ENCODE peak calls at places on chromosomes 7 and 10, in four cellular contexts. One of them, this sample, is unnamed.
A peak's percentile ranks its signal among the peaks of the same experiment; 100 is the strongest.

GRCh38 chr7:1979591-1980560 is 252.9 kb downstream of the MAD1L1 start:
- DNase-seq in uterus: no peak
- DNase-seq in adrenal gland: no peak
- DNase-seq in GM23338: peak; percentile 47
- DNase-seq in this sample: peak; percentile 71

GRCh38 chr7:142385528-142386340 is 127.9 kb upstream of the PRSS58 start:
- DNase-seq in uterus: no peak
- DNase-seq in adrenal gland: peak; percentile 21
- DNase-seq in GM23338: peak; percentile 78
- DNase-seq in this sample: peak; percentile 83

GRCh38 chr10:127227027-127227426 is 30.6 kb upstream of the INSYN2A start:
- DNase-seq in uterus: no peak
- DNase-seq in adrenal gland: no peak
- DNase-seq in GM23338: no peak
- DNase-seq in this sample: no peak

GRCh38 chr10:132858121-132859081 is 72.5 kb upstream of the NKX6-2 start:
- DNase-seq in uterus: peak; percentile 11
- DNase-seq in adrenal gland: no peak
- DNase-seq in GM23338: peak; percentile 24
- DNase-seq in this sample: no peak

GRCh38 chr10:124428207-124428777 is 9.6 kb upstream of the OAT start:
- DNase-seq in uterus: no peak
- DNase-seq in adrenal gland: no peak
- DNase-seq in GM23338: no peak
- DNase-seq in this sample: no peak

GRCh38 chr10:88086187-88086954 is 222.9 kb downstream of the PTEN start:
- DNase-seq in uterus: no peak
- DNase-seq in adrenal gland: no peak
- DNase-seq in GM23338: no peak
- DNase-seq in this sample: peak; percentile 38

GRCh38 chr7:41576176-41576575 is 126.7 kb downstream of the INHBA start:
- DNase-seq in uterus: no peak
- DNase-seq in adrenal gland: peak; percentile 17
- DNase-seq in GM23338: no peak
- DNase-seq in this sample: peak; percentile 46

GRCh38 chr7:148572067-148572522 is 18.5 kb upstream of the C7orf33 start:
- DNase-seq in uterus: no peak
- DNase-seq in adrenal gland: no peak
- DNase-seq in GM23338: peak; percentile 30
- DNase-seq in this sample: no peak

GRCh38 chr7:123724725-123725381 is 23.9 kb downstream of the WASL start:
- DNase-seq in uterus: no peak
- DNase-seq in adrenal gland: no peak
- DNase-seq in GM23338: no peak
- DNase-seq in this sample: no peak

GRCh38 chr10:131751827-131752775 is 148.7 kb upstream of the PPP2R2D start:
- DNase-seq in uterus: no peak
- DNase-seq in adrenal gland: no peak
- DNase-seq in GM23338: peak; percentile 22
- DNase-seq in this sample: no peak

GRCh38 chr10:14749051-14749809 is 25.5 kb downstream of the FAM107B start:
- DNase-seq in uterus: no peak
- DNase-seq in adrenal gland: peak; percentile 38
- DNase-seq in GM23338: no peak
- DNase-seq in this sample: no peak

DNA sequence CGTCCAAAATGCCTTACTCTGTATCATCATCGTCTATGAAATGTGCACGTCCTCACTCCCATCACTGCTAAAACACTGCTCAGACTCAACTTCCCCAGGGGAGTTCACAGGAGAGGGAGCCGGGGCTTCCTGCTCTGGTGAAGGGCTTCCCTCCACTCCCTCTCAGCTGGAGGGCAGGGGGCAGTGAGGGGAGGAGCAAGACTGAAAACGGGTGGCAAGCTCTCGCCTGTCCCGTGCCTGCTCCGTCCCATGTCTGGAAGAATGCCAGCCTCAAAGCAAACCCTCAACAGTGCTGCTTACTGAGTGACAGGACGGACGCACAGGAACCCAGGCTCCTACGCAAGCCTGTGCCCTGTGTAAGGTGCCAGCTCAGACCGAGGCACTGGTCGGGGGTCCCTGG is 25.1 kb downstream of the PRKAG2 start:
- DNase-seq in uterus: no peak
- DNase-seq in adrenal gland: peak; percentile 25
- DNase-seq in GM23338: no peak
- DNase-seq in this sample: peak; percentile 10
- H3K4me3 ChIP-seq in uterus: no peak overlapping the region
- H3K4me3 ChIP-seq in adrenal gland: no peak overlapping the region
- H3K4me3 ChIP-seq in GM23338: no peak overlapping the region
- H3K4me3 ChIP-seq in this sample: no peak overlapping the region

GRCh38 chr10:59970396-59971368 is 64.3 kb upstream of the CCDC6 start:
- DNase-seq in uterus: no peak
- DNase-seq in adrenal gland: no peak
- DNase-seq in GM23338: peak; percentile 71
- DNase-seq in this sample: no peak
- TF ChIP-seq CTCF in uterus: no peak
- TF ChIP-seq CTCF in adrenal gland: no peak
- TF ChIP-seq CTCF in GM23338: peak; percentile 62
- TF ChIP-seq CTCF in this sample: no peak

GRCh38 chr7:94303736-94304135 is 91.0 kb upstream of the COL1A2 start:
- DNase-seq in uterus: peak; percentile 61
- DNase-seq in adrenal gland: no peak
- DNase-seq in GM23338: no peak
- DNase-seq in this sample: no peak
- H3K4me3 ChIP-seq in uterus: no peak overlapping the region
- H3K4me3 ChIP-seq in adrenal gland: no peak overlapping the region
- H3K4me3 ChIP-seq in GM23338: no peak overlapping the region
- H3K4me3 ChIP-seq in this sample: no peak overlapping the region

GRCh38 chr7:90777075-90777864 is 181.1 kb downstream of the CDK14 start:
- DNase-seq in uterus: peak; percentile 25
- DNase-seq in adrenal gland: no peak
- DNase-seq in GM23338: no peak
- DNase-seq in this sample: no peak

GRCh38 chr7:90773269-90773668 is 177.1 kb downstream of the CDK14 start:
- DNase-seq in uterus: no peak
- DNase-seq in adrenal gland: no peak
- DNase-seq in GM23338: no peak
- DNase-seq in this sample: no peak

GRCh38 chr7:90772410-90772809 is 176.3 kb downstream of the CDK14 start:
- DNase-seq in uterus: no peak
- DNase-seq in adrenal gland: no peak
- DNase-seq in GM23338: no peak
- DNase-seq in this sample: no peak

GRCh38 chr7:90771281-90771680 is 175.2 kb downstream of the CDK14 start:
- DNase-seq in uterus: no peak
- DNase-seq in adrenal gland: no peak
- DNase-seq in GM23338: no peak
- DNase-seq in this sample: peak; percentile 13

GRCh38 chr7:90775383-90775965 is 179.4 kb downstream of the CDK14 start:
- DNase-seq in uterus: no peak
- DNase-seq in adrenal gland: no peak
- DNase-seq in GM23338: no peak
- DNase-seq in this sample: no peak
- TF ChIP-seq CTCF in uterus: no peak
- TF ChIP-seq CTCF in adrenal gland: no peak
- TF ChIP-seq CTCF in GM23338: no peak
- TF ChIP-seq CTCF in this sample: no peak

DNA sequence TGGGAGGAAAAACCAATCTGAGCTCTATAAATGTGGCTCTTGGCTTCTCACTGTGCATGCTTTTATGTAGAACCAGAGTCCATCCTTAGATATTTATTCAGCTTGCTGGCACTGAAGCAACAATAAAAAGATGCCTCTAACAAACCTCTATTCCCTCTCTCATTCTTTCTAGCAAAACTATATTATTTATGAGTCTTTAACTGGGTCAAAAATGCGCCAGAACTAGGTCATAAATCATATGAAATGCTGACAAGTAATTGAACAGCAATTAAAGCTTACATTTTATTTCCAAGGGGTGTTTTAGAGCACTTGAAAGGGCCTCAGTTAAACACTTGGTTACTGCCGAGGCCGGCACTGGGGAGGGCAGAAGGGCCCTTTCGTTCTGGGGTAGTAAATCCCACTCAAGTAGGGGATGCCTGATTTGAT is 14.0 kb downstream of the HOXA4 start:
- DNase-seq in uterus: no peak
- DNase-seq in adrenal gland: no peak
- DNase-seq in GM23338: no peak
- DNase-seq in this sample: no peak
- H3K4me3 ChIP-seq in uterus: no peak overlapping the region
- H3K4me3 ChIP-seq in adrenal gland: no peak overlapping the region
- H3K4me3 ChIP-seq in GM23338: no peak overlapping the region
- H3K4me3 ChIP-seq in this sample: peak overlapping the region; percentile 42

DNA sequence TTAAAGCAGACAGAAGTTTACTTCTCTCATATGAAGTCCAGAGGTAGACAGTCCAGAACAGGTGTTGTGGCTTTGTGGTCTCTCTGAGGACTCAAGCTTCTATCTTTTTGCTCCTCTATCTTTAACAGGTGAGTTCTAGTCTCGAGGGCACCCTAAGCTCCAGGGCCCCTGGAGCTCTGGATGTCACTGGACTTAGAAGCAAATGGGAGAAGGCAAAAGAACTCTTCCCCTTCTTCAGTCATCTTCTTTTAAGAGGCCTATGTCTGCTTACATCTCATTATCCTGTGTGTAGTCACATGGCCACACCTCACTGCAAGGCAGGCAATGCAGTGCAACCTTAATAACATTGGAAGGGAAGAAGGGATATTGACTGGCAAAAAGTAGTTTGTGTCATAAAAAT is 61.6 kb downstream of the ADCYAP1R1 start:
- DNase-seq in uterus: no peak
- DNase-seq in adrenal gland: no peak
- DNase-seq in GM23338: no peak
- DNase-seq in this sample: no peak
- TF ChIP-seq CTCF in uterus: no peak
- TF ChIP-seq CTCF in adrenal gland: no peak
- TF ChIP-seq CTCF in GM23338: no peak
- TF ChIP-seq CTCF in this sample: no peak

GRCh38 chr10:48656241-48656921 is 28.3 kb upstream of the WDFY4 start:
- DNase-seq in uterus: peak; percentile 74
- DNase-seq in adrenal gland: peak; percentile 93
- DNase-seq in GM23338: peak; percentile 92
- DNase-seq in this sample: peak; percentile 91
- H3K4me3 ChIP-seq in uterus: peak overlapping the region; percentile 40
- H3K4me3 ChIP-seq in adrenal gland: peak overlapping the region; percentile 30
- H3K4me3 ChIP-seq in GM23338: peak overlapping the region; percentile 57
- H3K4me3 ChIP-seq in this sample: peak overlapping the region; percentile 30